ENCODE peak calls at places on chromosomes 16 and 17, in four cellular contexts. J, Z, A and Y are unnamed samples.

GRCh38 chr17:14297161-14297851 is 3.6 kb upstream of the HS3ST3B1 start:
- DNase-seq in J (no peak), Z (peak), A (peak), Y (no peak)

GRCh38 chr17:39573447-39574298 is 34.0 kb downstream of the NEUROD2 start:
- DNase-seq in J (no peak), Z (peak), A (peak), Y (peak)

GRCh38 chr16:87172632-87173031 is 144.6 kb downstream of the C16orf95 start:
- DNase-seq in J (no peak), Z (no peak), A (no peak), Y (no peak)

GRCh38 chr17:28612936-28613872 is 781 bp downstream of the RSKR start:
- DNase-seq in J (peak), Z (peak), A (no peak), Y (no peak)

GRCh38 chr17:38602453-38602852 is 3.3 kb downstream of the SRCIN1 start:
- DNase-seq in J (no peak), Z (no peak), A (no peak), Y (no peak)

GRCh38 chr17:58755577-58756245 is at the start of gene PPM1E:
- DNase-seq in J (no peak), Z (peak), A (peak), Y (no peak)

GRCh38 chr17:79294459-79295071 is 219.9 kb downstream of the ENGASE start:
- DNase-seq in J (no peak), Z (peak), A (peak), Y (no peak)

GRCh38 chr16:17031484-17032268 is 439.1 kb downstream of the XYLT1 start:
- DNase-seq in J (no peak), Z (peak), A (no peak), Y (no peak)

GRCh38 chr17:6327007-6327406 is 107.9 kb downstream of the AIPL1 start:
- DNase-seq in J (no peak), Z (no peak), A (no peak), Y (no peak)

GRCh38 chr17:63082273-63082861 is 116.3 kb downstream of the TANC2 start:
- DNase-seq in J (peak), Z (peak), A (no peak), Y (no peak)

GRCh38 chr16:56753410-56753809 is 23.5 kb downstream of the NUP93 start:
- DNase-seq in J (no peak), Z (peak), A (no peak), Y (no peak)

GRCh38 chr17:47305302-47305923 is 18.3 kb upstream of the EFCAB13 start:
- DNase-seq in J (peak), Z (peak), A (no peak), Y (peak)

GRCh38 chr16:51592535-51592934 is 441.5 kb upstream of the SALL1 start:
- DNase-seq in J (no peak), Z (no peak), A (no peak), Y (peak)

GRCh38 chr16:10646581-10647263 is 48.0 kb downstream of the TEKT5 start:
- DNase-seq in J (no peak), Z (no peak), A (no peak), Y (no peak)

GRCh38 chr16:89581045-89581695 is 5.6 kb downstream of the CPNE7 start:
- DNase-seq in J (peak), Z (peak), A (no peak), Y (peak)

GRCh38 chr16:79067600-79067999 is 532.9 kb downstream of the MAF start:
- DNase-seq in J (no peak), Z (peak), A (no peak), Y (no peak)

GRCh38 chr16:6483634-6484033 is 849.0 kb upstream of the RBFOX1 start:
- DNase-seq in J (no peak), Z (no peak), A (no peak), Y (no peak)

GRCh38 chr17:80885922-80886582 is 105.6 kb upstream of the CHMP6 start:
- DNase-seq in J (no peak), Z (no peak), A (peak), Y (no peak)

GRCh38 chr17:50452627-50453300 is 15.9 kb downstream of the CHAD start:
- DNase-seq in J (no peak), Z (peak), A (no peak), Y (no peak)

GRCh38 chr16:71767060-71767900 is 41.4 kb downstream of the AP1G1 start:
- DNase-seq in J (no peak), Z (no peak), A (no peak), Y (no peak)

GRCh38 chr17:8118769-8119574 is 658 bp upstream of the ALOXE3 start:
- DNase-seq in J (peak), Z (peak), A (peak), Y (no peak)

GRCh38 chr17:70307430-70307829 is 138.1 kb downstream of the KCNJ2 start:
- DNase-seq in J (no peak), Z (no peak), A (no peak), Y (no peak)

GRCh38 chr17:60160829-60161501 is 11.2 kb downstream of the CA4 start:
- DNase-seq in J (no peak), Z (no peak), A (no peak), Y (no peak)

GRCh38 chr17:9389116-9389515 is 186.5 kb downstream of the STX8 start:
- DNase-seq in J (peak), Z (peak), A (no peak), Y (peak)